ENCODE peak calls at places on chromosomes 1 and 21, in five cellular contexts. J, R, H, W and Z are unnamed samples.

GRCh38 chr1:107727866-107728265 is 237.1 kb downstream of the VAV3 start:
- DNase-seq in H (no peak), J (no peak), R (no peak), W (no peak), Z (no peak)

GRCh38 chr1:121516279-121516967 is 331.6 kb downstream of the SRGAP2C start:
- DNase-seq in J (no peak), H (no peak), R (peak; percentile 29), W (no peak), Z (no peak)

GRCh38 chr1:10861822-10862221 is 65.4 kb upstream of the CASZ1 start:
- DNase-seq in J (no peak), H (no peak), R (no peak), W (no peak), Z (no peak)

GRCh38 chr1:212607206-212607923 is 1.2 kb upstream of the ATF3 start:
- DNase-seq in J (peak; percentile 28), H (peak; percentile 72), R (peak; percentile 55), W (peak; percentile 43), Z (peak; percentile 66)

GRCh38 chr1:63928197-63929105 is 154.6 kb downstream of the ROR1 start:
- DNase-seq in W (peak; percentile 61), H (peak; percentile 74), J (no peak), R (no peak), Z (no peak)

GRCh38 chr1:192140382-192140781 is 17.9 kb upstream of the RGS18 start:
- DNase-seq in J (no peak), H (no peak), R (no peak), W (no peak), Z (no peak)

GRCh38 chr1:27257155-27257554 is 22.7 kb downstream of the WDTC1 start:
- DNase-seq in R (no peak), W (no peak), H (no peak), J (no peak), Z (no peak)

GRCh38 chr1:184157396-184157747 is 105.8 kb downstream of the TSEN15 start:
- DNase-seq in J (no peak), H (no peak), W (no peak), R (no peak), Z (no peak)

GRCh38 chr1:163932901-163933300 is 611.1 kb downstream of the NUF2 start:
- DNase-seq in W (no peak), J (no peak), R (no peak), H (no peak), Z (no peak)

GRCh38 chr21:27480841-27481261 is 514.0 kb upstream of the ADAMTS5 start:
- DNase-seq in J (no peak), R (no peak), W (no peak), H (no peak), Z (no peak)

GRCh38 chr1:32816676-32817158 is 441 bp downstream of the YARS1 start:
- DNase-seq in J (no peak), H (peak; percentile 66), W (no peak), R (peak; percentile 10), Z (peak; percentile 80)

GRCh38 chr1:32813941-32814739 is 3.0 kb downstream of the YARS1 start:
- DNase-seq in R (no peak), H (no peak), W (no peak), J (no peak), Z (peak; percentile 67)

GRCh38 chr1:32818804-32819541 is 1.5 kb downstream of the S100PBP start:
- DNase-seq in H (no peak), J (peak; percentile 39), R (peak; percentile 43), W (no peak), Z (no peak)

GRCh38 chr1:32817159-32817814 is at the start of the genes S100PBP and YARS1:
- DNase-seq in R (peak; percentile 100), H (peak; percentile 99), W (peak; percentile 100), J (peak; percentile 92), Z (peak; percentile 98)

GRCh38 chr1:32817815-32818786 is 648 bp downstream of the S100PBP start:
- DNase-seq in J (peak; percentile 23), H (peak; percentile 90), W (peak; percentile 72), R (peak; percentile 77), Z (peak; percentile 76)
- TF ChIP-seq POLR2A in J (no peak), H (no peak), W (no peak), R (no peak), Z (no peak)

DNA sequence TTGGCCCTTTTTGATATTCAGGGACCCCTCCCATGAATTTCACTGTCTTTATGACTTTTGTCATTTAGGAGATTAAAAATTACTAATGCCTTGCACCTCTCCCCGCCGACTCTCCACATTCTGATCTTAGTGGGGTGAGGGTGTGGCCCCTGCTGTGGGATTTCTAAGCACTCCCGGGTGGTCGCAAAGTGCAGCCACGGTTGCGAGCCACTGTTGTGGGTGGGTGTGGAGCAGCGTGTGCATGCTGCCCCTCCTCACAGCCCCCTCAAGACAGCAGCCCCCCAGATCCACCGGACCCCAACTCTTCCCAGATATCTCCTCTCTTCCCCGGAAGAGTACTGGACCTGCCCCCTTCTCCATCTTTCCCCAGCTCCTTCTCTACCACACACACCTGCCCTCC is 66.6 kb upstream of the EFHD2 start:
- DNase-seq in J (no peak), H (no peak), R (no peak), W (no peak), Z (no peak)
- TF ChIP-seq POLR2A in J (no peak), H (no peak), R (no peak), W (no peak), Z (no peak)

GRCh38 chr21:34889537-34890257 is 159.4 kb downstream of the RUNX1 start:
- DNase-seq in H (peak; percentile 86), W (peak; percentile 86), R (peak; percentile 85), J (peak; percentile 76), Z (peak; percentile 88)

GRCh38 chr21:34889287-34889536 is 159.9 kb downstream of the RUNX1 start:
- DNase-seq in H (peak; percentile 75), W (peak; percentile 57), J (no peak), R (peak; percentile 50), Z (peak; percentile 81)

GRCh38 chr21:34890724-34891609 is 158.1 kb downstream of the RUNX1 start:
- DNase-seq in R (peak; percentile 30), W (no peak), J (no peak), H (peak; percentile 75), Z (peak; percentile 69)

GRCh38 chr21:34891610-34891943 is 157.5 kb downstream of the RUNX1 start:
- DNase-seq in J (no peak), H (no peak), R (no peak), W (no peak), Z (no peak)

GRCh38 chr21:34890258-34890723 is 158.8 kb downstream of the RUNX1 start:
- DNase-seq in W (no peak), H (no peak), J (no peak), R (no peak), Z (no peak)
- TF ChIP-seq POLR2A in W (no peak), H (no peak), J (no peak), R (no peak), Z (no peak)

GRCh38 chr1:31412205-31412604 is 808 bp upstream of the SERINC2 start:
- DNase-seq in H (no peak), W (no peak), J (no peak), R (no peak), Z (no peak)

GRCh38 chr1:31413405-31414005 is 492 bp downstream of the SERINC2 start:
- DNase-seq in H (peak; percentile 79), J (no peak), W (peak; percentile 90), R (peak; percentile 90), Z (peak; percentile 77)

GRCh38 chr1:31410871-31411270 is 2.1 kb upstream of the SERINC2 start:
- DNase-seq in R (no peak), J (no peak), W (no peak), H (no peak), Z (no peak)

GRCh38 chr1:31414692-31415370 is 1.8 kb downstream of the SERINC2 start:
- DNase-seq in W (peak; percentile 57), R (no peak), H (no peak), J (no peak), Z (no peak)

GRCh38 chr1:31412732-31413404 is at the start of gene SERINC2:
- DNase-seq in J (peak; percentile 76), H (no peak), W (peak; percentile 66), R (peak; percentile 63), Z (no peak)
- TF ChIP-seq POLR2A in J (no peak), H (no peak), W (no peak), R (no peak), Z (peak; percentile 43)

DNA sequence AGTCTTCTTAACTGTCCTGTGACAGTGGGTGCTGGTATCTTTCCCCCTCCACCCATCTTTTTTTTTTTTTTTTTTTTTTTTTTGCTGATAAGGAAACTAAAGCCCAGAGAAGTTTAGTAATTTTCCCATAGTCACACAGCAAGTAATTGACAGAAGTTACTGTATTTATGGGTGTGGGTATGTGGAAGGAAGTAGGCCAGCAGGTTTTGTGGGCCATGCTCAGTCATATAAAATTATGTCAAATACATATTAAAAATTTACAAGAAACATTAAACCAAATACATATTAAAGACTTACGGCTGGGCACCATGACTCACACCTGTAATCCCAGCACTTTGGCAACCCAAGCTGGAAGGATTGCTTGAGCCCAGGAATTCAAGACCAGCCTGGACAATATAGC is 51.5 kb downstream of the KAZN start:
- DNase-seq in J (no peak), W (no peak), R (no peak), H (no peak), Z (no peak)
- TF ChIP-seq POLR2A in J (no peak), W (no peak), R (no peak), H (no peak), Z (no peak)

DNA sequence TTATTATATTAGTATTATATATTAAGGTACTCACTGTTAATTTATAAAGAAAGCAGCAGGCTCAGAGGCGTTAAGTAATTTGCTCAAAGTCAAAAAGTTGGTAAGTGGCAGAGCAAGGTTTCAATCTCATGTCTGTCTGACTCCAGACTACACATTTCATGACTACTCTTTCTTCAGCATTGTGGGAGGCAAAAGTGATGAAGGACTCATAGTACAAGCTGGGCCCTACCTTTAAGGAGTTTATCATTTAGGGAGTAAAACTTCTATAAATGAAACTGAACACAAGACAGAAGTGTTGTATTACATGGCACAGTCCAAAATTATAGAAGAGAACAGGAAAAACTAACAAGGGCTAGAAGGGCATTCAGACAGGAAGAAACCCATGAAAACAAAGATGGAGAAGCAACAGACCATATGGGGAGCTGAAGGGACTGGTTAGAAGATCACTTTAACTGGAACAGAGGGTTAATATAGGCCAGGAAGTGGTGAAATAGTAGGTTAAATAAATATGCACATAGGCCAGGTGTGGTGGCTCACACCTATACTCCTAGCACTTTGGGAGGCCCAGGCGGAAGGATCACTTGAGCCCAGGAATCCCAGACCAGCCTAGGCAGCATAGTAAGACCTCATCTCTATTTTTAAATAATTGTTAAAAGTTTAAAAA is 11.5 kb downstream of the SORT1 start:
- DNase-seq in H (no peak), R (no peak), W (no peak), J (no peak), Z (no peak)
- TF ChIP-seq POLR2A in H (no peak), R (no peak), W (no peak), J (no peak), Z (no peak)

GRCh38 chr1:6785318-6785712 is at the start of gene CAMTA1:
- DNase-seq in J (no peak), H (no peak), R (no peak), W (no peak), Z (no peak)
- TF ChIP-seq POLR2A in J (no peak), H (no peak), R (no peak), W (no peak), Z (no peak)